ENCODE peak calls at places on chromosomes 11 and 22, in five cellular contexts. G is CD8-positive, alpha-beta T cell; P is Panc1; H is cardiac muscle cell; D is upper lobe of right lung. M is an unnamed sample.
A peak's percentile ranks its signal among the peaks of the same experiment; 100 is the strongest.

GRCh38 chr11:63573881-63574855 is 11.0 kb upstream of the PLAAT2 start:
- DNase-seq in G (peak; percentile 39), P (no peak), H (peak; percentile 34), D (no peak), M (peak; percentile 73)

GRCh38 chr22:24585927-24586546 is 6.8 kb downstream of the LRRC75B start:
- DNase-seq in G (no peak), P (no peak), H (no peak), D (no peak), M (no peak)

GRCh38 chr22:27531782-27532530 is 269.6 kb downstream of the MN1 start:
- DNase-seq in G (no peak), P (no peak), H (peak; percentile 24), D (no peak), M (no peak)

GRCh38 chr11:75532200-75532972 is 6.6 kb upstream of the GDPD5 start:
- DNase-seq in G (peak; percentile 73), P (peak; percentile 58), H (peak; percentile 79), D (peak; percentile 76), M (peak; percentile 69)

GRCh38 chr22:50253941-50254340 is 2.9 kb upstream of the HDAC10 start:
- DNase-seq in G (peak; percentile 13), P (no peak), H (no peak), D (no peak), M (no peak)

GRCh38 chr11:60748225-60748624 is 8.4 kb upstream of the MS4A15 start:
- DNase-seq in G (no peak), P (no peak), H (no peak), D (no peak), M (no peak)

GRCh38 chr11:80155412-80156017 is 714.7 kb upstream of the TENM4 start:
- DNase-seq in G (no peak), P (peak; percentile 17), H (peak; percentile 45), D (no peak), M (no peak)

GRCh38 chr11:115660072-115660805 is 156.0 kb upstream of the CADM1 start:
- DNase-seq in G (no peak), P (no peak), H (peak; percentile 35), D (no peak), M (no peak)

GRCh38 chr11:130144129-130144528 is 15.5 kb upstream of the ST14 start:
- DNase-seq in G (no peak), P (no peak), H (no peak), D (no peak), M (peak; percentile 71)
- H3K27ac ChIP-seq in G (no peak overlapping the region), P (no peak overlapping the region), H (peak overlapping the region; percentile 66), D (no peak overlapping the region), M (peak overlapping the region; percentile 21)

GRCh38 chr11:43576834-43577521 is 103.6 kb upstream of the HSD17B12 start:
- DNase-seq in G (no peak), P (no peak), H (peak; percentile 89), D (no peak), M (no peak)
- TF ChIP-seq CTCF in G (no peak), P (peak; percentile 46), H (peak; percentile 40), D (peak; percentile 19), M (peak; percentile 5)

DNA sequence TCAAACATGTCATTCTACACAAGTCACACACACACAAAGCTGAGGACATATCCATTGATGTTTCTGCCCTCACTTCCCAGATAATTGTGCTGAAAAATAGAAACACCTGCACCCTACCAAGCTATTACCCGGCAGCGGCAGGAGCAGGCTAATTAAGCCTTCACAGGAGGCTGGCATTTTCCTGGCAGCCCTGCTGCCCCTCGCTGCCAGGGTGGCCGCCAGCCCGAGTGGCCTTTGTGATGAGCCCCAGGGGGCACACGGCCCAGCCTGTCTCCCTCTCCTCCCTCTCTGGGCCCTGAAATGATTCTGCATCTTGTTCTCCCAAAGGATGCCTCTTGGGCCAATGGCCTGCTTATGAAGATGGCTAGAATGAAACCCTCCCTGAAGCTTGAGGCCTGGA is 76.2 kb upstream of the TP53I11 start:
- DNase-seq in G (no peak), P (no peak), H (no peak), D (no peak), M (no peak)
- H3K27ac ChIP-seq in G (no peak overlapping the region), P (no peak overlapping the region), H (no peak overlapping the region), D (no peak overlapping the region), M (no peak overlapping the region)

GRCh38 chr22:31211504-31211861 is 615 bp upstream of the LIMK2 start:
- DNase-seq in G (no peak), P (no peak), H (no peak), D (no peak), M (no peak)
- TF ChIP-seq CTCF in G (no peak), P (no peak), H (no peak), D (no peak), M (no peak)

DNA sequence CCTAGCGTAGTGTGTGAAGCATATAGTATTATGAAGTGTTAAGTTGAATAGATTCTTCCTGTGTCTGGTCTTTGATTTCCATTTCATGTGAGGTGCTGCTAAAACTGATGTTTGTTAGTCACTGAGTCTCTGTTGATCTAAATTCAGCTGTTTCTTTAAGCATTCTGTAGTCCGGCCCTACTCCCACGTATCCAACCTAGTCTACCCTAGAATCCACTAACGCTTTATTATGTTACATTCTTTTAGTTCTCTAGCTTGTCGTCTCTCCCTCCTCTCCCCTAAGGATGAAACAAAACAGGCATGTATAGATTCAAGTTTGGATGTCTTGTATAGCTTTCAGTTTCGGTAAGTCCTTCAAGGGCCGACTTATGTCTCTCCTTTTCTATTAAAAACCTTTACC is 4.1 kb downstream of the WEE1 start:
- DNase-seq in G (no peak), P (no peak), H (no peak), D (no peak), M (no peak)
- H3K27ac ChIP-seq in G (no peak overlapping the region), P (peak overlapping the region; percentile 99), H (peak overlapping the region; percentile 98), D (peak overlapping the region; percentile 44), M (peak overlapping the region; percentile 53)

GRCh38 chr22:20533095-20533878 is 25.9 kb downstream of the MED15 start:
- DNase-seq in G (no peak), P (no peak), H (no peak), D (no peak), M (no peak)
- TF ChIP-seq CTCF in G (no peak), P (no peak), H (no peak), D (no peak), M (no peak)

DNA sequence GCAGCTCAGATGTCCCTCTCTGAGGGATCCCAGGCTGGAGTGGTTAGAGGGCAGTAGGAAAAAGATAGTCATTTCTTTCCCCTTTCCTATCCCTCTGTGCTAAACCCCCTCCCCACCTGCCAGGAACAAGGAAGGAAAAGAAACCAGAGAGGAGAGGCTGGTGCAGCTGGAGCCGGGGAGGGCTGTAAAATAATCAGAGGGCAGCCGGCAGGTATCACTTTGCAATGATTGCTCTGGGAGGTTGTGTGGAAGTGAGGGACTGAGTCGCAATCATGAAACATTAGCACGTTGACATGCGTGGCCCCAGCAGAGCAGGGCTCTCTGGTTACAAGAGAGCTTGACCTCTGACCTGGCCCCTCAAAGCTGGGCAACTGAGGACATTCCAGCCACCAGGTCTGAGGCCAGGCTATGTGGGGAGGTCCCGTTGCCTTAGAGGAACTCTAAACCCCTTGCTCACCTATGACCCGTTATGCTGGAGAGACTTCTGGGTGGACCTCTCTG is 170.8 kb upstream of the BDNF start:
- DNase-seq in G (no peak), P (no peak), H (no peak), D (no peak), M (no peak)
- H3K27ac ChIP-seq in G (no peak overlapping the region), P (no peak overlapping the region), H (no peak overlapping the region), D (no peak overlapping the region), M (no peak overlapping the region)

DNA sequence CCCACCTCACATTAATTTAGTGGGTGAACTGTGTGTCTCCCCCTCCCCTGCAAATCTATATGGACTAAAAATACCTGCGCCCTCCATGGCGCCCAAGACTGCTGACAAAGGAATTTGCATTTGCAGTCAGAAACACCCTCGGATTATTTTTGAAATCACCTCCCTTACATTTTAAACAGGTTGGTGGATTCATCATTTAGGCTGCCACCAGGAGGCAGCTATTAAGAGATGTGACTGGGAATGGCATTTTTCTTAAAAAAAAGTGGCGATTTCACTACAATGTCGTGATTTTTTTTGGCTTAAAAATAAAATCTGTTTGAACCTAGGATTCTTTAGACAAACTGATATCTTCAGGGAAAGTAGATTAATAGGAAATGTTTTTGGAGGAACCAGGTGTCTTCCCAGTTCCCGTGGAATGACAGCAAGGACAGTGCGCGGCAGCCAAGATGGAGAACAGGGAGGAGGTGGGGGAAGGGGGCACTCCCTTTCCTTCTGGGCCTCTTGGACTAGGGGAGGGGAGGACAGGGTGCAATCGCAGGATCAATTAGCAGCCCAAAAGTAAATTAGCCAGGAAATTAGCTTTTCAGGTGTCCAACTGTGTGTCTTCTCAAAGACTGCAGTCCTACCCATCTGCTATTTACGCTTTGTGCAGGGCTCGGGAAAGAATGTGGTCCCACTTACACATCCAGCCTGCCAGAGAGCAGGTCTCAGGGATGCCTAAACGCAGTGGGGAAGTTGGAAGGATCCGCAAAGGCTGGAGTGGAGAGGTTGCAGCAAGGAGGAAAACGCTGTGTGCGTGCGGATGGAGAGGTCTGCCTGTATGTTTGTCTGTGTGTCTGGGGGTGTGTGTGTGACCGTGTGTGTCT is 496.4 kb downstream of the NTM start:
- DNase-seq in G (no peak), P (no peak), H (no peak), D (no peak), M (no peak)
- TF ChIP-seq CTCF in G (no peak), P (no peak), H (no peak), D (no peak), M (no peak)

GRCh38 chr11:1126935-1127663 is 30.7 kb upstream of the MUC5AC start:
- DNase-seq in G (no peak), P (no peak), H (no peak), D (peak; percentile 60), M (no peak)

GRCh38 chr11:1123970-1124369 is 33.8 kb upstream of the MUC5AC start:
- DNase-seq in G (no peak), P (no peak), H (no peak), D (no peak), M (no peak)

GRCh38 chr11:1126491-1126926 is 31.2 kb upstream of the MUC5AC start:
- DNase-seq in G (no peak), P (no peak), H (no peak), D (peak; percentile 64), M (no peak)

GRCh38 chr11:1127664-1128162 is 30.0 kb upstream of the MUC5AC start:
- DNase-seq in G (no peak), P (no peak), H (no peak), D (no peak), M (no peak)

GRCh38 chr11:1125803-1126202 is 31.9 kb upstream of the MUC5AC start:
- DNase-seq in G (no peak), P (no peak), H (no peak), D (no peak), M (peak; percentile 29)
- H3K27ac ChIP-seq in G (no peak overlapping the region), P (no peak overlapping the region), H (no peak overlapping the region), D (no peak overlapping the region), M (no peak overlapping the region)